ENCODE peak calls at places on chromosomes 3 and 15, in ten cellular contexts. One of them, this sample, is unnamed.

GRCh38 chr15:80929225-80929624 is 60.4 kb downstream of the MESD start:
- DNase-seq in uterus: no peak
- DNase-seq in GM12865: no peak
- DNase-seq in ovary: no peak
- DNase-seq in pancreas: no peak
- DNase-seq in astrocyte of the spinal cord: peak; percentile 72
- DNase-seq in sigmoid colon: no peak
- DNase-seq in AG04450: peak; percentile 24
- DNase-seq in lung: no peak
- DNase-seq in mammary epithelial cell: peak; percentile 30
- DNase-seq in this sample: peak; percentile 60

GRCh38 chr3:17730318-17730967 is 12.0 kb downstream of the TBC1D5 start:
- DNase-seq in uterus: no peak
- DNase-seq in GM12865: no peak
- DNase-seq in ovary: no peak
- DNase-seq in pancreas: no peak
- DNase-seq in astrocyte of the spinal cord: peak; percentile 91
- DNase-seq in sigmoid colon: no peak
- DNase-seq in AG04450: peak; percentile 6
- DNase-seq in lung: no peak
- DNase-seq in mammary epithelial cell: no peak
- DNase-seq in this sample: peak; percentile 41

GRCh38 chr3:148379763-148380162 is 317.9 kb upstream of the AGTR1 start:
- DNase-seq in uterus: no peak
- DNase-seq in GM12865: peak; percentile 59
- DNase-seq in ovary: no peak
- DNase-seq in pancreas: no peak
- DNase-seq in astrocyte of the spinal cord: peak; percentile 73
- DNase-seq in sigmoid colon: no peak
- DNase-seq in AG04450: peak; percentile 23
- DNase-seq in lung: no peak
- DNase-seq in mammary epithelial cell: peak; percentile 35
- DNase-seq in this sample: peak; percentile 79

GRCh38 chr15:92907880-92908279 is 7.8 kb downstream of the CHD2 start:
- DNase-seq in uterus: peak; percentile 46
- DNase-seq in GM12865: no peak
- DNase-seq in ovary: no peak
- DNase-seq in pancreas: no peak
- DNase-seq in astrocyte of the spinal cord: peak; percentile 84
- DNase-seq in sigmoid colon: peak; percentile 87
- DNase-seq in AG04450: peak; percentile 55
- DNase-seq in lung: no peak
- DNase-seq in mammary epithelial cell: peak; percentile 86
- DNase-seq in this sample: peak; percentile 93

GRCh38 chr3:19934098-19934566 is at the start of gene EFHB:
- DNase-seq in uterus: no peak
- DNase-seq in GM12865: peak; percentile 46
- DNase-seq in ovary: no peak
- DNase-seq in pancreas: peak; percentile 66
- DNase-seq in astrocyte of the spinal cord: peak; percentile 27
- DNase-seq in sigmoid colon: no peak
- DNase-seq in AG04450: no peak
- DNase-seq in lung: peak; percentile 43
- DNase-seq in mammary epithelial cell: peak; percentile 61
- DNase-seq in this sample: no peak

GRCh38 chr3:44782891-44783290 is 21.3 kb downstream of the KIF15 start:
- DNase-seq in uterus: no peak
- DNase-seq in GM12865: no peak
- DNase-seq in ovary: no peak
- DNase-seq in pancreas: no peak
- DNase-seq in astrocyte of the spinal cord: no peak
- DNase-seq in sigmoid colon: no peak
- DNase-seq in AG04450: no peak
- DNase-seq in lung: no peak
- DNase-seq in mammary epithelial cell: no peak
- DNase-seq in this sample: no peak

GRCh38 chr3:11436775-11437174 is 164.6 kb downstream of the ATG7 start:
- DNase-seq in uterus: no peak
- DNase-seq in GM12865: no peak
- DNase-seq in ovary: no peak
- DNase-seq in pancreas: no peak
- DNase-seq in astrocyte of the spinal cord: no peak
- DNase-seq in sigmoid colon: no peak
- DNase-seq in AG04450: no peak
- DNase-seq in lung: no peak
- DNase-seq in mammary epithelial cell: no peak
- DNase-seq in this sample: no peak

GRCh38 chr3:49717539-49718418 is 1.7 kb downstream of the AMIGO3 start:
- DNase-seq in uterus: no peak
- DNase-seq in GM12865: no peak
- DNase-seq in ovary: no peak
- DNase-seq in pancreas: peak; percentile 59
- DNase-seq in astrocyte of the spinal cord: no peak
- DNase-seq in sigmoid colon: no peak
- DNase-seq in AG04450: no peak
- DNase-seq in lung: no peak
- DNase-seq in mammary epithelial cell: no peak
- DNase-seq in this sample: no peak

GRCh38 chr15:69044899-69045298 is 30.4 kb downstream of the NOX5 start:
- DNase-seq in uterus: no peak
- DNase-seq in GM12865: no peak
- DNase-seq in ovary: no peak
- DNase-seq in pancreas: no peak
- DNase-seq in astrocyte of the spinal cord: peak; percentile 43
- DNase-seq in sigmoid colon: no peak
- DNase-seq in AG04450: no peak
- DNase-seq in lung: no peak
- DNase-seq in mammary epithelial cell: peak; percentile 97
- DNase-seq in this sample: peak; percentile 56

DNA sequence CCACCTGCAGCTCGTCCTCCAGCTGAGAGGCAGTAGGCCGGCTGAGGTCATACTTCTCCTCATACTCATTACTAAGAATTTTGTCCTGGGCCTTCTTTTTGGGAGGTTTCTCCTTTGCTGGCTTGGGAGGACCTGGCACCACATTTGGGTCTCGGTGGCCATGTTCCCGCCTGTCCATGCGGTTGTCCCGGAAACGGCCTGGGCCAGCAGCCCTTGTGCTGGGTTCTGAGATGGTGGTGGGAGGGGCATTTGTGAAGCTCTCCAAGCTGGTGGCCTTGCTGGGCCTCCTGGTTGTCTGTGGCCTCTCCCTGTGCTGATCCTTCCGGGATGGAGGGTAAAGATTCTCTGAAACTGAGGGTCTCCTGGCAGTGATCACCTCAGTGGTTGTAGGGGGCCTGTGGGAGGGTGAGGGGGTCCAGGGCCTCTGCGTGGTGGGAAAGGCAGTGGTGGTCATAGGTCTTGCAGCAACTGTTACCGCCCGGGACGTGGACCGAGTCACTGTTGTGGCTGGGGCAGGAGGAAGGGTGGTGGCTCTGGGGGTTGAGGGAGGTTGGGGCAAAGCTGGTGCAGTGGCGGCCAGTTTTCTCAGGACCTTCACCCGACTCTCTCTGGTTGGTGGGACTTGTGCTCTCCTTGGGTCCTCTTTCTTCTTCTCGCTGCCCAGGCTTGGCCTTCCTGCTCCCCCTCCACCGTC is 2.5 kb downstream of the CCDC80 start:
- DNase-seq in uterus: peak; percentile 63
- DNase-seq in GM12865: no peak
- DNase-seq in ovary: no peak
- DNase-seq in pancreas: no peak
- DNase-seq in astrocyte of the spinal cord: no peak
- DNase-seq in sigmoid colon: peak; percentile 73
- DNase-seq in AG04450: no peak
- DNase-seq in lung: no peak
- DNase-seq in mammary epithelial cell: no peak
- DNase-seq in this sample: peak; percentile 69
- H3K4me3 ChIP-seq in uterus: peak overlapping the region; percentile 35
- H3K4me3 ChIP-seq in GM12865: no peak overlapping the region
- H3K4me3 ChIP-seq in ovary: peak overlapping the region; percentile 35
- H3K4me3 ChIP-seq in pancreas: no peak overlapping the region
- H3K4me3 ChIP-seq in astrocyte of the spinal cord: peak overlapping the region; percentile 74
- H3K4me3 ChIP-seq in sigmoid colon: peak overlapping the region; percentile 51
- H3K4me3 ChIP-seq in AG04450: peak overlapping the region; percentile 85
- H3K4me3 ChIP-seq in lung: no peak overlapping the region
- H3K4me3 ChIP-seq in mammary epithelial cell: no peak overlapping the region
- H3K4me3 ChIP-seq in this sample: peak overlapping the region; percentile 99

GRCh38 chr15:79769933-79770332 is 126.9 kb downstream of the MTHFS start:
- DNase-seq in uterus: no peak
- DNase-seq in GM12865: no peak
- DNase-seq in ovary: no peak
- DNase-seq in pancreas: no peak
- DNase-seq in astrocyte of the spinal cord: no peak
- DNase-seq in sigmoid colon: no peak
- DNase-seq in AG04450: no peak
- DNase-seq in lung: no peak
- DNase-seq in mammary epithelial cell: no peak
- DNase-seq in this sample: no peak

GRCh38 chr15:79769081-79769481 is 127.7 kb downstream of the MTHFS start:
- DNase-seq in uterus: no peak
- DNase-seq in GM12865: peak; percentile 56
- DNase-seq in ovary: no peak
- DNase-seq in pancreas: no peak
- DNase-seq in astrocyte of the spinal cord: no peak
- DNase-seq in sigmoid colon: no peak
- DNase-seq in AG04450: no peak
- DNase-seq in lung: no peak
- DNase-seq in mammary epithelial cell: peak; percentile 26
- DNase-seq in this sample: peak; percentile 2
- TF ChIP-seq CTCF in uterus: no peak
- TF ChIP-seq CTCF in GM12865: peak; percentile 55
- TF ChIP-seq CTCF in ovary: no peak
- TF ChIP-seq CTCF in pancreas: no peak
- TF ChIP-seq CTCF in astrocyte of the spinal cord: peak; percentile 3
- TF ChIP-seq CTCF in sigmoid colon: no peak
- TF ChIP-seq CTCF in AG04450: peak; percentile 29
- TF ChIP-seq CTCF in lung: no peak
- TF ChIP-seq CTCF in mammary epithelial cell: peak; percentile 65
- TF ChIP-seq CTCF in this sample: peak; percentile 34

DNA sequence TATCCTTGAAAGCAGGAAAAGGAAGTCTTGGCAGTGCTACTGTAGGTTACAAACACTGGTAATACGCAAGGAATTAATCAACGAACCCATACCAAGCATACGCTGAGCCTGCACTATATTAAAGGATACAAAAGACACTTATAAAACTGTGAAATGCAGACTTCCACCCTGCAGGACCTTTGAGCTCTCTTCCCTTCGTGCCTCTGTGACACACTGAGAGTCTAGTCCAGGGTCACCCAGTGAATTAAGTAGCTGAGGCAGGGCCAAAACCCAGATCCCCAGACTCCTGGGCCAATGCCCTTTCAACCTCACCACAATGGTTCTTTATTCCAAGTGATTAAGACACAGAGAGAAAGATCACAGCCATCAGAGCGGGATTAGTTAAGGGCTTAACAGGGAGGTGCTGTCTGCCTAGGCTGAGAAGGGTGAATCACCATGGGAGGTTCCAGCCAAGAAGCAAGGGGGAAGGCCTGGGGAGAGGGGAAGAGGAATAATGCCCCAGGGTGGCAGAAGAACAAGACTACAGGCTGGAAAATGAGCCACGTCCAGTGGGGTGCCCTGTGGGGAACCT is 6.8 kb downstream of the ANXA2 start:
- DNase-seq in uterus: no peak
- DNase-seq in GM12865: no peak
- DNase-seq in ovary: peak; percentile 34
- DNase-seq in pancreas: no peak
- DNase-seq in astrocyte of the spinal cord: peak; percentile 88
- DNase-seq in sigmoid colon: peak; percentile 82
- DNase-seq in AG04450: no peak
- DNase-seq in lung: peak; percentile 57
- DNase-seq in mammary epithelial cell: peak; percentile 92
- DNase-seq in this sample: peak; percentile 91
- H3K4me3 ChIP-seq in uterus: no peak overlapping the region
- H3K4me3 ChIP-seq in GM12865: no peak overlapping the region
- H3K4me3 ChIP-seq in ovary: no peak overlapping the region
- H3K4me3 ChIP-seq in pancreas: no peak overlapping the region
- H3K4me3 ChIP-seq in astrocyte of the spinal cord: peak overlapping the region; percentile 91
- H3K4me3 ChIP-seq in sigmoid colon: no peak overlapping the region
- H3K4me3 ChIP-seq in AG04450: peak overlapping the region; percentile 46
- H3K4me3 ChIP-seq in lung: no peak overlapping the region
- H3K4me3 ChIP-seq in mammary epithelial cell: peak overlapping the region; percentile 34
- H3K4me3 ChIP-seq in this sample: peak overlapping the region; percentile 64

GRCh38 chr3:113278599-113278955 is 67.2 kb downstream of the BOC start:
- DNase-seq in uterus: no peak
- DNase-seq in GM12865: no peak
- DNase-seq in ovary: no peak
- DNase-seq in pancreas: no peak
- DNase-seq in astrocyte of the spinal cord: no peak
- DNase-seq in sigmoid colon: no peak
- DNase-seq in AG04450: no peak
- DNase-seq in lung: no peak
- DNase-seq in mammary epithelial cell: no peak
- DNase-seq in this sample: no peak
- TF ChIP-seq CTCF in uterus: no peak
- TF ChIP-seq CTCF in GM12865: no peak
- TF ChIP-seq CTCF in ovary: no peak
- TF ChIP-seq CTCF in pancreas: no peak
- TF ChIP-seq CTCF in astrocyte of the spinal cord: no peak
- TF ChIP-seq CTCF in sigmoid colon: no peak
- TF ChIP-seq CTCF in AG04450: no peak
- TF ChIP-seq CTCF in lung: no peak
- TF ChIP-seq CTCF in mammary epithelial cell: no peak
- TF ChIP-seq CTCF in this sample: no peak

DNA sequence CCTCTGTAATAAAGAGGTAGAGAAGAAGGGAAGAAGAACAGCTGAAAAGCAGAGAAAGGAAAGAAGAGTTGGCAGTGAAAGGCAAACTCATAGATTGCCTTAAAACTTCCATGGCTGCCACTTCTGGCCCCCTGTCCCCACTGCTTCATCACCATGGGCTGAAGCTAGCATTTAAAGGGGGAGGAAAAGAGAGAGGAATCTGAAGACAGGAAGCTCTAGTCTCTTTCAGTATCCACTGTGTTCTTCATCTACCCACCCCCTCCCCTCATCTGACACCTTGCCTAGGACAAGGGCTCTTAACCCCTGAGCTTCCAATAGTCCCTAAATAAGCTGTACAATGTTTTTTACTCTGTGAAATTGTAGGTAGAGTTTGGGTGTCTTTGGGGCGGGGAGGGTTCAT is 60.6 kb downstream of the ALCAM start:
- DNase-seq in uterus: no peak
- DNase-seq in GM12865: no peak
- DNase-seq in ovary: no peak
- DNase-seq in pancreas: no peak
- DNase-seq in astrocyte of the spinal cord: no peak
- DNase-seq in sigmoid colon: no peak
- DNase-seq in AG04450: no peak
- DNase-seq in lung: no peak
- DNase-seq in mammary epithelial cell: no peak
- DNase-seq in this sample: no peak
- H3K4me3 ChIP-seq in uterus: no peak overlapping the region
- H3K4me3 ChIP-seq in GM12865: no peak overlapping the region
- H3K4me3 ChIP-seq in ovary: no peak overlapping the region
- H3K4me3 ChIP-seq in pancreas: no peak overlapping the region
- H3K4me3 ChIP-seq in astrocyte of the spinal cord: no peak overlapping the region
- H3K4me3 ChIP-seq in sigmoid colon: no peak overlapping the region
- H3K4me3 ChIP-seq in AG04450: no peak overlapping the region
- H3K4me3 ChIP-seq in lung: no peak overlapping the region
- H3K4me3 ChIP-seq in mammary epithelial cell: no peak overlapping the region
- H3K4me3 ChIP-seq in this sample: no peak overlapping the region

This sample was measured in fibroblast of the aortic adventitia.